ENCODE peak calls at places on chromosomes 2 and 18, in five cellular contexts. F, G, U, C and E are unnamed samples.

GRCh38 chr2:216299588-216299987 is 72.7 kb downstream of the MARCHF4 start:
- DNase-seq in F (no peak), G (no peak), U (no peak), C (no peak), E (no peak)

GRCh38 chr2:96551605-96552283 is 15.2 kb downstream of the ARID5A start:
- DNase-seq in F (no peak), G (no peak), U (no peak), C (no peak), E (no peak)

GRCh38 chr18:49874238-49874637 is 60.9 kb upstream of the ACAA2 start:
- DNase-seq in F (no peak), G (no peak), U (no peak), C (no peak), E (no peak)

GRCh38 chr18:5073026-5073944 is 123.8 kb downstream of the AKAIN1 start:
- DNase-seq in F (peak), G (no peak), U (peak), C (peak), E (no peak)

GRCh38 chr2:42359894-42360483 is 1.0 kb downstream of the COX7A2L start:
- DNase-seq in F (no peak), G (no peak), U (no peak), C (no peak), E (no peak)

GRCh38 chr2:217398860-217399259 is 539.0 kb upstream of the TNP1 start:
- DNase-seq in F (no peak), G (no peak), U (no peak), C (no peak), E (no peak)

GRCh38 chr2:200356794-200357472 is 50.4 kb downstream of the SPATS2L start:
- DNase-seq in F (no peak), G (no peak), U (no peak), C (peak), E (no peak)

GRCh38 chr2:178108176-178108575 is 4.1 kb upstream of the RBM45 start:
- DNase-seq in F (no peak), G (no peak), U (no peak), C (no peak), E (no peak)

GRCh38 chr2:234290196-234290595 is 206.7 kb downstream of the ARL4C start:
- DNase-seq in F (no peak), G (no peak), U (no peak), C (no peak), E (no peak)

GRCh38 chr2:203155406-203155805 is 83.4 kb upstream of the CYP20A1 start:
- DNase-seq in F (no peak), G (no peak), U (no peak), C (no peak), E (no peak)

GRCh38 chr2:719734-720133 is 42.5 kb upstream of the TMEM18 start:
- DNase-seq in F (no peak), G (no peak), U (no peak), C (no peak), E (no peak)

GRCh38 chr2:184646177-184646576 is 47.8 kb downstream of the ZNF804A start:
- DNase-seq in F (no peak), G (no peak), U (peak), C (peak), E (no peak)

GRCh38 chr2:231185050-231185725 is 13.2 kb upstream of the ARMC9 start:
- DNase-seq in F (no peak), G (no peak), U (no peak), C (no peak), E (peak)

GRCh38 chr2:160836755-160837154 is 323.5 kb upstream of the TANK start:
- DNase-seq in F (no peak), G (no peak), U (peak), C (peak), E (no peak)

GRCh38 chr2:220188031-220188430 is 560.6 kb downstream of the SLC4A3 start:
- DNase-seq in F (no peak), G (no peak), U (peak), C (no peak), E (no peak)

GRCh38 chr2:226643550-226644275 is 155.9 kb downstream of the IRS1 start:
- DNase-seq in F (no peak), G (no peak), U (no peak), C (no peak), E (no peak)

GRCh38 chr2:46481541-46482193 is 2.3 kb downstream of the TMEM247 start:
- DNase-seq in F (no peak), G (peak), U (peak), C (no peak), E (no peak)

GRCh38 chr18:54958711-54959625 is at the start of gene CCDC68:
- DNase-seq in F (no peak), G (no peak), U (no peak), C (peak), E (no peak)

GRCh38 chr2:64448069-64448468 is 5.9 kb upstream of the LGALSL start:
- DNase-seq in F (no peak), G (no peak), U (no peak), C (no peak), E (no peak)

GRCh38 chr2:38497670-38498037 is 105.1 kb downstream of the HNRNPLL start:
- DNase-seq in F (no peak), G (no peak), U (no peak), C (no peak), E (no peak)

GRCh38 chr2:241010531-241011295 is 12.3 kb downstream of the SNED1 start:
- DNase-seq in F (no peak), G (no peak), U (no peak), C (no peak), E (no peak)

GRCh38 chr2:23649819-23650218 is 264.8 kb downstream of the KLHL29 start:
- DNase-seq in F (no peak), G (no peak), U (no peak), C (no peak), E (no peak)

GRCh38 chr2:85309699-85310321 is 18.0 kb downstream of the TGOLN2 start:
- DNase-seq in F (no peak), G (no peak), U (no peak), C (no peak), E (no peak)

GRCh38 chr2:230443540-230443939 is 27.5 kb downstream of the SP100 start:
- DNase-seq in F (no peak), G (no peak), U (no peak), C (no peak), E (no peak)

GRCh38 chr2:168166902-168167510 is 80.4 kb downstream of the STK39 start:
- DNase-seq in F (no peak), G (no peak), U (peak), C (no peak), E (no peak)

GRCh38 chr2:61943251-61943650 is 37.8 kb downstream of the COMMD1 start:
- DNase-seq in F (no peak), G (no peak), U (no peak), C (no peak), E (no peak)

GRCh38 chr2:158745067-158745865 is 49.9 kb upstream of the DAPL1 start:
- DNase-seq in F (peak), G (peak), U (peak), C (peak), E (no peak)

GRCh38 chr2:232345251-232345650 is 33.3 kb upstream of the ALPP start:
- DNase-seq in F (no peak), G (no peak), U (no peak), C (no peak), E (no peak)

GRCh38 chr2:162025121-162025911 is 48.7 kb downstream of the DPP4 start:
- DNase-seq in F (no peak), G (no peak), U (no peak), C (no peak), E (no peak)

GRCh38 chr2:11250400-11251277 is 93.8 kb downstream of the ROCK2 start:
- DNase-seq in F (no peak), G (no peak), U (no peak), C (no peak), E (no peak)

GRCh38 chr18:44536041-44536440 is 144.6 kb upstream of the SETBP1 start:
- DNase-seq in F (no peak), G (no peak), U (peak), C (no peak), E (no peak)

GRCh38 chr2:166468124-166469024 is 25.7 kb downstream of the SCN7A start:
- DNase-seq in F (no peak), G (no peak), U (no peak), C (no peak), E (no peak)

GRCh38 chr2:218898109-218898878 is 17.6 kb downstream of the WNT10A start:
- DNase-seq in F (peak), G (no peak), U (peak), C (no peak), E (peak)

GRCh38 chr18:23528580-23529472 is 25.5 kb downstream of the RMC1 start:
- DNase-seq in F (no peak), G (no peak), U (no peak), C (no peak), E (no peak)

GRCh38 chr2:128727914-128728313 is 409.2 kb upstream of the HS6ST1 start:
- DNase-seq in F (no peak), G (no peak), U (peak), C (peak), E (no peak)

GRCh38 chr2:236334122-236334876 is 70.1 kb upstream of the ASB18 start:
- DNase-seq in F (no peak), G (no peak), U (no peak), C (no peak), E (no peak)

GRCh38 chr18:46435031-46435430 is 222.0 kb downstream of the LOXHD1 start:
- DNase-seq in F (no peak), G (no peak), U (no peak), C (no peak), E (no peak)

GRCh38 chr2:202036601-202037037 is 3.0 kb downstream of the FZD7 start:
- DNase-seq in F (peak), G (no peak), U (no peak), C (no peak), E (peak)